ENCODE peak calls at places on chromosomes 7 and 10, in four cellular contexts. One of them, this sample, is unnamed.

GRCh38 chr10:42935466-42935865 is 141.4 kb upstream of the RET start:
- DNase-seq in GM04504: no peak
- DNase-seq in activated T-cell treated with anti-CD3 and anti-CD28 coated beads for 24 hours: no peak
- DNase-seq in AG09309: no peak
- DNase-seq in this sample: no peak

GRCh38 chr10:66823301-66823700 is 102.5 kb upstream of the LRRTM3 start:
- DNase-seq in GM04504: no peak
- DNase-seq in activated T-cell treated with anti-CD3 and anti-CD28 coated beads for 24 hours: no peak
- DNase-seq in AG09309: no peak
- DNase-seq in this sample: no peak

GRCh38 chr7:156532016-156532602 is 108.5 kb upstream of the RNF32 start:
- DNase-seq in GM04504: no peak
- DNase-seq in activated T-cell treated with anti-CD3 and anti-CD28 coated beads for 24 hours: no peak
- DNase-seq in AG09309: no peak
- DNase-seq in this sample: no peak

GRCh38 chr10:98361131-98361633 is 53.8 kb downstream of the PYROXD2 start:
- DNase-seq in GM04504: peak; percentile 97
- DNase-seq in activated T-cell treated with anti-CD3 and anti-CD28 coated beads for 24 hours: peak; percentile 12
- DNase-seq in AG09309: peak; percentile 100
- DNase-seq in this sample: no peak

GRCh38 chr10:5449823-5450222 is 37.5 kb downstream of the NET1 start:
- DNase-seq in GM04504: no peak
- DNase-seq in activated T-cell treated with anti-CD3 and anti-CD28 coated beads for 24 hours: no peak
- DNase-seq in AG09309: no peak
- DNase-seq in this sample: no peak

GRCh38 chr7:2527505-2528464 is 8.2 kb downstream of the LFNG start:
- DNase-seq in GM04504: peak; percentile 54
- DNase-seq in activated T-cell treated with anti-CD3 and anti-CD28 coated beads for 24 hours: peak; percentile 47
- DNase-seq in AG09309: no peak
- DNase-seq in this sample: peak; percentile 16

GRCh38 chr7:82323806-82324205 is 119.8 kb downstream of the CACNA2D1 start:
- DNase-seq in GM04504: no peak
- DNase-seq in activated T-cell treated with anti-CD3 and anti-CD28 coated beads for 24 hours: no peak
- DNase-seq in AG09309: no peak
- DNase-seq in this sample: no peak

GRCh38 chr10:120942806-120943413 is 91.7 kb downstream of the WDR11 start:
- DNase-seq in GM04504: peak; percentile 33
- DNase-seq in activated T-cell treated with anti-CD3 and anti-CD28 coated beads for 24 hours: peak; percentile 73
- DNase-seq in AG09309: peak; percentile 25
- DNase-seq in this sample: peak; percentile 72

GRCh38 chr7:3007696-3008095 is 36.0 kb downstream of the CARD11 start:
- DNase-seq in GM04504: no peak
- DNase-seq in activated T-cell treated with anti-CD3 and anti-CD28 coated beads for 24 hours: no peak
- DNase-seq in AG09309: no peak
- DNase-seq in this sample: no peak

GRCh38 chr10:3502606-3503005 is 282.4 kb downstream of the KLF6 start:
- DNase-seq in GM04504: no peak
- DNase-seq in activated T-cell treated with anti-CD3 and anti-CD28 coated beads for 24 hours: no peak
- DNase-seq in AG09309: no peak
- DNase-seq in this sample: no peak

GRCh38 chr7:6533893-6534804 is 17.1 kb downstream of the GRID2IP start:
- DNase-seq in GM04504: no peak
- DNase-seq in activated T-cell treated with anti-CD3 and anti-CD28 coated beads for 24 hours: peak; percentile 28
- DNase-seq in AG09309: no peak
- DNase-seq in this sample: no peak

GRCh38 chr10:86355571-86356038 is 11.0 kb downstream of the GRID1 start:
- DNase-seq in GM04504: no peak
- DNase-seq in activated T-cell treated with anti-CD3 and anti-CD28 coated beads for 24 hours: no peak
- DNase-seq in AG09309: no peak
- DNase-seq in this sample: no peak

GRCh38 chr7:149558149-149558861 is 60.7 kb upstream of the ZNF746 start:
- DNase-seq in GM04504: peak; percentile 65
- DNase-seq in activated T-cell treated with anti-CD3 and anti-CD28 coated beads for 24 hours: no peak
- DNase-seq in AG09309: peak; percentile 23
- DNase-seq in this sample: no peak

GRCh38 chr10:87674963-87675362 is 15.3 kb downstream of the PAPSS2 start:
- DNase-seq in GM04504: no peak
- DNase-seq in activated T-cell treated with anti-CD3 and anti-CD28 coated beads for 24 hours: no peak
- DNase-seq in AG09309: peak; percentile 44
- DNase-seq in this sample: no peak

GRCh38 chr7:123096434-123096833 is 100.9 kb upstream of the TAS2R16 start:
- DNase-seq in GM04504: no peak
- DNase-seq in activated T-cell treated with anti-CD3 and anti-CD28 coated beads for 24 hours: no peak
- DNase-seq in AG09309: no peak
- DNase-seq in this sample: no peak

GRCh38 chr7:111172573-111172972 is 81.6 kb downstream of the LRRN3 start:
- DNase-seq in GM04504: no peak
- DNase-seq in activated T-cell treated with anti-CD3 and anti-CD28 coated beads for 24 hours: no peak
- DNase-seq in AG09309: no peak
- DNase-seq in this sample: no peak

GRCh38 chr7:50678586-50678985 is 104.1 kb downstream of the GRB10 start:
- DNase-seq in GM04504: no peak
- DNase-seq in activated T-cell treated with anti-CD3 and anti-CD28 coated beads for 24 hours: no peak
- DNase-seq in AG09309: no peak
- DNase-seq in this sample: no peak

GRCh38 chr10:3467052-3467906 is 294.7 kb upstream of the PITRM1 start:
- DNase-seq in GM04504: peak; percentile 98
- DNase-seq in activated T-cell treated with anti-CD3 and anti-CD28 coated beads for 24 hours: no peak
- DNase-seq in AG09309: peak; percentile 88
- DNase-seq in this sample: no peak

GRCh38 chr7:100894860-100895700 is 608 bp downstream of the ACHE start:
- DNase-seq in GM04504: no peak
- DNase-seq in activated T-cell treated with anti-CD3 and anti-CD28 coated beads for 24 hours: peak; percentile 43
- DNase-seq in AG09309: no peak
- DNase-seq in this sample: peak; percentile 63

GRCh38 chr10:69819713-69820506 is 18.2 kb downstream of the COL13A1 start:
- DNase-seq in GM04504: no peak
- DNase-seq in activated T-cell treated with anti-CD3 and anti-CD28 coated beads for 24 hours: no peak
- DNase-seq in AG09309: no peak
- DNase-seq in this sample: no peak

GRCh38 chr7:135147899-135148721 is at the start of gene TMEM140:
- DNase-seq in GM04504: no peak
- DNase-seq in activated T-cell treated with anti-CD3 and anti-CD28 coated beads for 24 hours: peak; percentile 39
- DNase-seq in AG09309: no peak
- DNase-seq in this sample: peak; percentile 64

GRCh38 chr10:73908853-73909611 is 1.9 kb upstream of the PLAU start:
- DNase-seq in GM04504: peak; percentile 94
- DNase-seq in activated T-cell treated with anti-CD3 and anti-CD28 coated beads for 24 hours: peak; percentile 49
- DNase-seq in AG09309: peak; percentile 64
- DNase-seq in this sample: no peak

GRCh38 chr7:10483671-10484070 is 490.0 kb upstream of the PHF14 start:
- DNase-seq in GM04504: no peak
- DNase-seq in activated T-cell treated with anti-CD3 and anti-CD28 coated beads for 24 hours: no peak
- DNase-seq in AG09309: no peak
- DNase-seq in this sample: no peak

GRCh38 chr7:124764071-124764846 is 1.3 kb downstream of the GPR37 start:
- DNase-seq in GM04504: no peak
- DNase-seq in activated T-cell treated with anti-CD3 and anti-CD28 coated beads for 24 hours: no peak
- DNase-seq in AG09309: no peak
- DNase-seq in this sample: no peak

GRCh38 chr7:102433319-102434038 is at the start of gene ORAI2:
- DNase-seq in GM04504: no peak
- DNase-seq in activated T-cell treated with anti-CD3 and anti-CD28 coated beads for 24 hours: peak; percentile 81
- DNase-seq in AG09309: no peak
- DNase-seq in this sample: peak; percentile 88

GRCh38 chr10:492896-493295 is 196.6 kb downstream of the DIP2C start:
- DNase-seq in GM04504: no peak
- DNase-seq in activated T-cell treated with anti-CD3 and anti-CD28 coated beads for 24 hours: no peak
- DNase-seq in AG09309: no peak
- DNase-seq in this sample: no peak

GRCh38 chr7:71237945-71238344 is 106.0 kb downstream of the GALNT17 start:
- DNase-seq in GM04504: no peak
- DNase-seq in activated T-cell treated with anti-CD3 and anti-CD28 coated beads for 24 hours: no peak
- DNase-seq in AG09309: no peak
- DNase-seq in this sample: no peak

GRCh38 chr10:113301342-113301984 is 251.4 kb upstream of the HABP2 start:
- DNase-seq in GM04504: no peak
- DNase-seq in activated T-cell treated with anti-CD3 and anti-CD28 coated beads for 24 hours: no peak
- DNase-seq in AG09309: no peak
- DNase-seq in this sample: no peak

GRCh38 chr7:1850976-1851571 is 181.0 kb downstream of the ELFN1 start:
- DNase-seq in GM04504: no peak
- DNase-seq in activated T-cell treated with anti-CD3 and anti-CD28 coated beads for 24 hours: no peak
- DNase-seq in AG09309: no peak
- DNase-seq in this sample: no peak

GRCh38 chr10:11146402-11147171 is 128.9 kb downstream of the CELF2 start:
- DNase-seq in GM04504: no peak
- DNase-seq in activated T-cell treated with anti-CD3 and anti-CD28 coated beads for 24 hours: no peak
- DNase-seq in AG09309: no peak
- DNase-seq in this sample: no peak

GRCh38 chr7:82234457-82235049 is 209.0 kb downstream of the CACNA2D1 start:
- DNase-seq in GM04504: peak; percentile 17
- DNase-seq in activated T-cell treated with anti-CD3 and anti-CD28 coated beads for 24 hours: no peak
- DNase-seq in AG09309: peak; percentile 11
- DNase-seq in this sample: no peak

GRCh38 chr10:62870866-62871265 is 54.7 kb upstream of the EGR2 start:
- DNase-seq in GM04504: no peak
- DNase-seq in activated T-cell treated with anti-CD3 and anti-CD28 coated beads for 24 hours: no peak
- DNase-seq in AG09309: no peak
- DNase-seq in this sample: no peak

GRCh38 chr7:12423355-12423994 is 19.8 kb upstream of the VWDE start:
- DNase-seq in GM04504: peak; percentile 36
- DNase-seq in activated T-cell treated with anti-CD3 and anti-CD28 coated beads for 24 hours: no peak
- DNase-seq in AG09309: peak; percentile 18
- DNase-seq in this sample: no peak

GRCh38 chr10:73117976-73118743 is 7.9 kb downstream of the NUDT13 start:
- DNase-seq in GM04504: no peak
- DNase-seq in activated T-cell treated with anti-CD3 and anti-CD28 coated beads for 24 hours: no peak
- DNase-seq in AG09309: no peak
- DNase-seq in this sample: no peak

GRCh38 chr10:68137174-68137573 is 27.9 kb downstream of the MYPN start:
- DNase-seq in GM04504: peak; percentile 72
- DNase-seq in activated T-cell treated with anti-CD3 and anti-CD28 coated beads for 24 hours: no peak
- DNase-seq in AG09309: peak; percentile 66
- DNase-seq in this sample: no peak

GRCh38 chr7:73738220-73738611 is 386 bp downstream of the ABHD11 start:
- DNase-seq in GM04504: no peak
- DNase-seq in activated T-cell treated with anti-CD3 and anti-CD28 coated beads for 24 hours: peak; percentile 58
- DNase-seq in AG09309: no peak
- DNase-seq in this sample: no peak

GRCh38 chr10:26437637-26438461 is at the start of gene APBB1IP:
- DNase-seq in GM04504: no peak
- DNase-seq in activated T-cell treated with anti-CD3 and anti-CD28 coated beads for 24 hours: peak; percentile 29
- DNase-seq in AG09309: peak; percentile 53
- DNase-seq in this sample: peak; percentile 57

GRCh38 chr7:22759721-22760120 is 32.7 kb downstream of the IL6 start:
- DNase-seq in GM04504: no peak
- DNase-seq in activated T-cell treated with anti-CD3 and anti-CD28 coated beads for 24 hours: no peak
- DNase-seq in AG09309: no peak
- DNase-seq in this sample: no peak

This sample was measured in memory B cell.